ENCODE peak calls at places on chromosomes 11 and 22, in eight cellular contexts. U is GM23248, V is mammary epithelial cell, I is GM23338, M is MM.1S, D is HCT116, P is fibroblast of lung, W is HepG2. Q is an unnamed sample. For H4K20me1, the result is how much of the 10 kb centered on the place peaks cover.

GRCh38 chr11:20729597-20730095 is 60.3 kb downstream of the NELL1 start:
- DNase-seq in M (no peak), W (no peak), V (no peak), P (no peak), U (no peak), D (no peak), I (no peak), Q (no peak)

GRCh38 chr11:96358321-96358720 is 15.3 kb upstream of the MAML2 start:
- DNase-seq in D (no peak), V (no peak), W (no peak), M (peak), U (no peak), I (no peak), P (no peak), Q (no peak)

GRCh38 chr11:119363081-119363861 is 16.8 kb upstream of the MFRP start:
- DNase-seq in D (no peak), M (no peak), U (no peak), V (no peak), W (no peak), P (no peak), I (peak), Q (no peak)

GRCh38 chr11:103215812-103216211 is 106.6 kb downstream of the DYNC2H1 start:
- DNase-seq in M (no peak), U (peak), W (no peak), V (no peak), I (no peak), P (no peak), D (no peak), Q (no peak)

GRCh38 chr22:45112136-45112879 is 51.4 kb upstream of the NUP50 start:
- DNase-seq in V (peak), M (no peak), D (no peak), P (peak), I (no peak), W (no peak), U (peak), Q (no peak)

GRCh38 chr11:110951609-110952008 is 239.4 kb upstream of the ARHGAP20 start:
- DNase-seq in W (no peak), I (no peak), M (no peak), U (no peak), D (no peak), P (no peak), V (no peak), Q (no peak)

GRCh38 chr11:65896009-65896999 is 3.9 kb downstream of the FOSL1 start:
- DNase-seq in U (peak), I (no peak), D (no peak), W (no peak), P (no peak), V (no peak), M (no peak), Q (no peak)

GRCh38 chr11:115462757-115463156 is 41.5 kb downstream of the CADM1 start:
- DNase-seq in U (no peak), V (no peak), P (no peak), W (no peak), M (no peak), D (no peak), I (no peak), Q (no peak)

GRCh38 chr11:119094816-119095065 is 6.9 kb downstream of the DPAGT1 start:
- DNase-seq in W (peak), V (peak), U (peak), P (peak), M (peak), I (peak), D (no peak), Q (peak)

GRCh38 chr11:111598546-111598945 is 3.7 kb upstream of the SIK2 start:
- DNase-seq in M (no peak), P (peak), V (no peak), D (no peak), U (peak), W (no peak), I (no peak), Q (no peak)

GRCh38 chr11:37264783-37265182 is 666.7 kb upstream of the RAG2 start:
- DNase-seq in V (peak), M (no peak), U (no peak), W (no peak), P (no peak), D (no peak), I (no peak), Q (no peak)

GRCh38 chr11:116686891-116687290 is 85.9 kb downstream of the BUD13 start:
- DNase-seq in I (no peak), P (no peak), D (no peak), V (no peak), W (no peak), U (no peak), M (no peak), Q (no peak)

GRCh38 chr22:24975125-24975640 is 22.7 kb downstream of the KIAA1671 start:
- DNase-seq in W (no peak), D (no peak), P (no peak), M (no peak), U (no peak), I (no peak), V (no peak), Q (no peak)

GRCh38 chr11:68321293-68322030 is 9.1 kb downstream of the LRP5 start:
- DNase-seq in P (no peak), D (no peak), M (no peak), I (no peak), U (no peak), V (peak), W (peak), Q (no peak)

GRCh38 chr11:130637566-130637965 is 189.1 kb downstream of the ADAMTS15 start:
- DNase-seq in V (no peak), U (no peak), M (no peak), P (no peak), W (no peak), I (no peak), D (no peak), Q (no peak)

GRCh38 chr11:64230985-64231365 is 627 bp downstream of the DNAJC4 start:
- DNase-seq in M (no peak), P (no peak), I (no peak), W (no peak), D (no peak), V (no peak), U (no peak), Q (no peak)

GRCh38 chr22:47201996-47202818 is 439.8 kb downstream of the TBC1D22A start:
- DNase-seq in D (no peak), P (no peak), V (no peak), U (no peak), W (no peak), I (no peak), M (no peak), Q (no peak)

GRCh38 chr22:19410941-19411689 is 20.4 kb downstream of the HIRA start:
- DNase-seq in W (no peak), I (no peak), U (no peak), P (no peak), D (no peak), M (no peak), V (no peak), Q (no peak)
- H4K20me1 ChIP-seq in W (under half), I (under half), U (under half), P (under half), D (under half), M (under half), V (under half), Q (under half)

DNA sequence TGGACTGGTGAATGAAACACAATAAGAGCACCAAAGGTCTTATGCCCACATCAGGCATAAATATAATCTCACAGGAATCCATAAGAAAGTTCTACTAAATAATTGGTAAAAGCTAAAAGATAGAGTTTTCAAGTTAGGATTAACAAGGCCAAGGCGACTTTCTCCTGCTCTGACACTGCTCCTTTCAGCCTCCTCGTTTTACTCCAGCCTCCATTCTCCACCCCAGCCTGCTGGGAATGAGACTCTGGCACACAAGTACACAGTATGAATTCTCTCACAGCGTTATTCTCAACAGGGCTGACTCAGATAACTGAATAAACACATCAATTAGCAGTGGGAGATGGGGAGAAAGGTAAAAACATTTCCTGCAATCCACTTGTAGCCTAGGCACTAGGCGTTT is 94.9 kb downstream of the APOL5 start:
- DNase-seq in M (no peak), U (no peak), P (no peak), D (no peak), W (no peak), V (no peak), I (no peak), Q (no peak)
- H4K20me1 ChIP-seq in M (under half), U (under half), P (under half), D (under half), W (under half), V (under half), I (under half), Q (under half)

GRCh38 chr11:12755510-12755909 is 81.3 kb downstream of the TEAD1 start:
- DNase-seq in U (peak), M (no peak), W (no peak), V (peak), D (no peak), I (no peak), P (no peak), Q (no peak)

GRCh38 chr11:12754582-12755250 is 80.5 kb downstream of the TEAD1 start:
- DNase-seq in U (no peak), M (no peak), I (no peak), D (no peak), P (no peak), W (no peak), V (peak), Q (no peak)

GRCh38 chr11:12756867-12757266 is 82.6 kb downstream of the TEAD1 start:
- DNase-seq in V (no peak), D (no peak), I (no peak), M (no peak), W (no peak), U (no peak), P (no peak), Q (no peak)

GRCh38 chr11:12757416-12757815 is 83.2 kb downstream of the TEAD1 start:
- DNase-seq in W (no peak), I (no peak), M (no peak), U (peak), P (no peak), D (no peak), V (no peak), Q (no peak)

GRCh38 chr11:12756101-12756500 is 81.9 kb downstream of the TEAD1 start:
- DNase-seq in I (no peak), U (no peak), D (no peak), M (no peak), W (no peak), V (no peak), P (no peak), Q (no peak)
- H4K20me1 ChIP-seq in I (under half), U (half or more), D (under half), M (under half), W (under half), V (under half), P (under half), Q (under half)

GRCh38 chr11:72007089-72007476 is 8.4 kb downstream of the IL18BP start:
- DNase-seq in U (no peak), P (no peak), M (no peak), W (no peak), D (no peak), V (no peak), I (no peak), Q (no peak)
- H4K20me1 ChIP-seq in U (under half), P (under half), M (under half), W (under half), D (under half), V (under half), I (under half), Q (under half)

GRCh38 chr22:41540365-41540764 is 3.9 kb downstream of the POLR3H start:
- DNase-seq in M (no peak), D (no peak), I (no peak), W (no peak), U (no peak), V (no peak), P (no peak), Q (no peak)

GRCh38 chr22:41539146-41540005 is 4.9 kb downstream of the POLR3H start:
- DNase-seq in M (no peak), W (peak), P (no peak), U (peak), D (no peak), V (no peak), I (no peak), Q (no peak)

GRCh38 chr22:41541484-41541883 is 2.8 kb downstream of the POLR3H start:
- DNase-seq in V (no peak), P (no peak), U (no peak), W (no peak), M (no peak), D (no peak), I (no peak), Q (no peak)

GRCh38 chr22:41538583-41538982 is 5.7 kb downstream of the POLR3H start:
- DNase-seq in D (no peak), V (no peak), U (no peak), W (no peak), P (no peak), I (no peak), M (no peak), Q (no peak)

GRCh38 chr22:41540006-41540315 is 4.3 kb downstream of the POLR3H start:
- DNase-seq in P (no peak), W (no peak), V (no peak), I (no peak), D (no peak), M (no peak), U (no peak), Q (no peak)
- H4K20me1 ChIP-seq in P (under half), W (under half), V (under half), I (under half), D (under half), M (under half), U (under half), Q (half or more)

GRCh38 chr22:35559354-35560005 is 18.8 kb downstream of the RASD2 start:
- DNase-seq in U (peak), V (peak), I (no peak), M (no peak), P (no peak), D (no peak), W (no peak), Q (no peak)
- H4K20me1 ChIP-seq in U (under half), V (under half), I (under half), M (under half), P (under half), D (under half), W (under half), Q (under half)

GRCh38 chr11:35179466-35180135 is 40.6 kb downstream of the CD44 start:
- DNase-seq in U (peak), W (no peak), I (no peak), D (no peak), V (no peak), P (no peak), M (no peak), Q (no peak)
- H4K20me1 ChIP-seq in U (under half), W (under half), I (under half), D (under half), V (under half), P (under half), M (under half), Q (under half)

GRCh38 chr11:27108809-27109208 is 68.2 kb downstream of the BBOX1 start:
- DNase-seq in U (no peak), D (no peak), W (no peak), P (no peak), I (no peak), M (no peak), V (no peak), Q (no peak)
- H4K20me1 ChIP-seq in U (under half), D (under half), W (under half), P (under half), I (under half), M (under half), V (under half), Q (under half)

Q was measured in PC-9.